ENCODE peak calls at places on chromosome 14, in five cellular contexts. U, H, A, J and M are unnamed samples.
A peak's percentile ranks its signal among the peaks of the same experiment; 100 is the strongest.

GRCh38 chr14:68164723-68165122 is 345.1 kb downstream of the RAD51B start:
- DNase-seq in U (peak; percentile 72), H (no peak), A (no peak), J (no peak), M (no peak)

GRCh38 chr14:89485264-89485663 is 68.2 kb upstream of the FOXN3 start:
- DNase-seq in U (no peak), H (no peak), A (no peak), J (no peak), M (no peak)

GRCh38 chr14:76509291-76509690 is 133.4 kb downstream of the ESRRB start:
- DNase-seq in U (no peak), H (no peak), A (no peak), J (no peak), M (no peak)

GRCh38 chr14:32509632-32510187 is 180.6 kb downstream of the AKAP6 start:
- DNase-seq in U (no peak), H (no peak), A (peak; percentile 99), J (no peak), M (no peak)

GRCh38 chr14:61710853-61711817 is 15.8 kb downstream of the HIF1A start:
- DNase-seq in U (peak; percentile 63), H (no peak), A (peak; percentile 40), J (no peak), M (no peak)

GRCh38 chr14:68172664-68173063 is 353.1 kb downstream of the RAD51B start:
- DNase-seq in U (peak; percentile 52), H (peak; percentile 31), A (no peak), J (no peak), M (no peak)

GRCh38 chr14:95730126-95730525 is 16.2 kb upstream of the TCL1A start:
- DNase-seq in U (no peak), H (no peak), A (no peak), J (no peak), M (no peak)

GRCh38 chr14:65628664-65629063 is 216.1 kb downstream of the FUT8 start:
- DNase-seq in U (no peak), H (no peak), A (no peak), J (no peak), M (no peak)

GRCh38 chr14:79583738-79584405 is 627.4 kb downstream of the DIO2 start:
- DNase-seq in U (no peak), H (no peak), A (peak; percentile 67), J (no peak), M (no peak)

GRCh38 chr14:103021817-103022668 is 35.3 kb downstream of the CDC42BPB start:
- DNase-seq in U (no peak), H (no peak), A (peak; percentile 27), J (no peak), M (no peak)

GRCh38 chr14:20986811-20987210 is 3.0 kb upstream of the METTL17 start:
- DNase-seq in U (peak; percentile 78), H (no peak), A (peak; percentile 95), J (no peak), M (no peak)

GRCh38 chr14:92451755-92452154 is 61.8 kb upstream of the RIN3 start:
- DNase-seq in U (no peak), H (no peak), A (no peak), J (no peak), M (no peak)

GRCh38 chr14:20427231-20428009 is 8.5 kb downstream of the KLHL33 start:
- DNase-seq in U (no peak), H (peak; percentile 73), A (peak; percentile 59), J (no peak), M (no peak)

GRCh38 chr14:67856806-67857205 is 37.2 kb downstream of the RAD51B start:
- DNase-seq in U (no peak), H (no peak), A (no peak), J (no peak), M (no peak)

GRCh38 chr14:33932526-33933292 is 18.2 kb downstream of the EGLN3 start:
- DNase-seq in U (no peak), H (no peak), A (peak; percentile 60), J (no peak), M (no peak)

GRCh38 chr14:33930464-33930863 is 20.4 kb downstream of the EGLN3 start:
- DNase-seq in U (no peak), H (no peak), A (no peak), J (no peak), M (no peak)

GRCh38 chr14:33932033-33932432 is 18.8 kb downstream of the EGLN3 start:
- DNase-seq in U (no peak), H (no peak), A (no peak), J (no peak), M (no peak)

GRCh38 chr14:33933386-33933934 is 17.4 kb downstream of the EGLN3 start:
- DNase-seq in U (no peak), H (no peak), A (peak; percentile 70), J (no peak), M (no peak)

GRCh38 chr14:33931439-33931838 is 19.4 kb downstream of the EGLN3 start:
- DNase-seq in U (peak; percentile 56), H (no peak), A (no peak), J (no peak), M (no peak)
- TF ChIP-seq CTCF in U (no peak), H (no peak), A (no peak), J (no peak), M (no peak)

GRCh38 chr14:105201156-105201927 is 20.2 kb upstream of the NUDT14 start:
- DNase-seq in U (no peak), H (no peak), A (no peak), J (no peak), M (no peak)

GRCh38 chr14:105199093-105199492 is 18.0 kb upstream of the NUDT14 start:
- DNase-seq in U (no peak), H (no peak), A (peak; percentile 44), J (no peak), M (no peak)

GRCh38 chr14:105198588-105198987 is 17.5 kb upstream of the NUDT14 start:
- DNase-seq in U (no peak), H (no peak), A (no peak), J (no peak), M (no peak)

GRCh38 chr14:105200641-105201040 is 19.5 kb upstream of the NUDT14 start:
- DNase-seq in U (no peak), H (no peak), A (no peak), J (no peak), M (no peak)

DNA sequence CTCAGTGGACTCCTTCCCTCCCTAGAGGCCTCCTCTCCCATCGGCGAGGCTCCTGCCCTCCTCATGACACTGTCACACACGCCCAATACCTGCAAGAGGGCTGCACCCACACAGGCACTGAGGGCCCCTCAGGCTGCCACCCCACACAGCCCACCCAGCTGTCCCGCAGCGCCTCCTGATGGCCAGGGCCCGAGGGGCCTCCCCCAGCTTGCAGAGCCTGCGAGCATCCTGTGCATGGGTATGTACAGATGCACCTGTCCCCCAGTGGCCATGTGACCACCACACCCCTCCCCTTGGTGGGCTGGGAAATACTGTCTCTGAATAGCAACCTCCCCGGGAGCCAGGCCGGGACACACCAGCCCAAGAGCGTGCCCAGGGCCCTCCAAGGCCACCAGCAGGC is 19.0 kb upstream of the NUDT14 start:
- DNase-seq in U (no peak), H (no peak), A (no peak), J (no peak), M (no peak)
- TF ChIP-seq CTCF in U (no peak), H (peak; percentile 15), A (no peak), J (no peak), M (no peak)

DNA sequence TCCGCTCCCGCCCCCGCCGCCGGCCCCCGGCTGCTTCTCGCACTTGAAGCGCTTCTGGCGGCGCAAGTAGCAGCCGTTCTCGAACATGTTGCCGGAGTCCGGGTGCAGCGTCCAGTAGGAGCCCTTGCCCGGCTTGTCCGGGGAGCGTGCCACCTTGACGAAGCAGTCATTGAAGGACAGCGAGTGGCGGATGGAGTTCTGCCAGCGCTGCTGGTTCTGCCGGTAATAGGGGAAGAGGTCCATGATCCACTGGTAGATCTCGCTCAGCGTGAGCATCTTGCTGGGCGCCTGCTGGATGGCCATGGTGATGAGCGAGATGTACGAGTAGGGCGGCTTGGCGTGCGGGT is 3.1 kb downstream of the FOXA1 start:
- DNase-seq in U (peak; percentile 52), H (no peak), A (no peak), J (no peak), M (no peak)
- TF ChIP-seq CTCF in U (peak; percentile 20), H (no peak), A (no peak), J (no peak), M (no peak)

DNA sequence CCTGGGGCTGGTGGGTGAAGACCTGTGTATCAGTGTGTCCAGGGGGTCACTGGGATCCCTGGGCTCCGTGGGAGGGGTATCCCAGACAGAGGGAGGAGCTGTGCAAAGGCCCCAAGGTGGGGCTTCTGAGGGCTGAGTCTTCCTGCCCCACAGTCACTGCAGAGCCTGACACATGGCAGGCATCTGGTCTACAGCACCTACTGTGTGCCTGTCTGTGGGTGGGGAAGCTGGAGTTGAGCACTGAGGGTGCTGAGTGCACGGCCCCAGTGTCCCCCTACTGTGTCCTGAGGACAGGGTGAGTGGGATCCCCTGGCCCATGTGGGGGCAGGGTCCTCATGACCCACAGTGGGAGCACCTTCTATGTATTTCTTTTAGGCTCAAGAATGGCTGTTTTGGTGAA is 56.1 kb downstream of the BEGAIN start:
- DNase-seq in U (no peak), H (no peak), A (no peak), J (no peak), M (peak; percentile 4)
- TF ChIP-seq CTCF in U (no peak), H (no peak), A (no peak), J (no peak), M (no peak)

DNA sequence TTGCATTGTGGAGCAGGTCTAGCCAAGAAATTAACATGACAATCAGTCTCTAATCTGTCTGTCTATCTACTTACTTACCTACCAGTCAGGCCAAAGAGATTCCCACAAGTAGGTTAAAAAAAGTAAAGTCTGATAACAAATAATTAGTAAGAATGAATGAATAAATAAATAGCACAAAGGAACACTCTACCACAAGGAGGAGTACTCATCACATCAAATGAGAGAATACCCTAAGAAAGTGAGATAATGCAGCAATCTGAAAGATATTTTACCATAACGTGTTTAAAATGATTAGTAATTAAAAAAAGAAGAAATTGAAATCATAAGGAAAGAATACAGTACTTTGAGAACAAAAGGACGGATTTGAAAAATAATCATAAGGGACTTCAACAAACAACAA is 187.2 kb downstream of the SYNE2 start:
- DNase-seq in U (no peak), H (no peak), A (peak; percentile 35), J (no peak), M (no peak)
- TF ChIP-seq CTCF in U (peak; percentile 74), H (no peak), A (peak; percentile 32), J (peak; percentile 15), M (no peak)

DNA sequence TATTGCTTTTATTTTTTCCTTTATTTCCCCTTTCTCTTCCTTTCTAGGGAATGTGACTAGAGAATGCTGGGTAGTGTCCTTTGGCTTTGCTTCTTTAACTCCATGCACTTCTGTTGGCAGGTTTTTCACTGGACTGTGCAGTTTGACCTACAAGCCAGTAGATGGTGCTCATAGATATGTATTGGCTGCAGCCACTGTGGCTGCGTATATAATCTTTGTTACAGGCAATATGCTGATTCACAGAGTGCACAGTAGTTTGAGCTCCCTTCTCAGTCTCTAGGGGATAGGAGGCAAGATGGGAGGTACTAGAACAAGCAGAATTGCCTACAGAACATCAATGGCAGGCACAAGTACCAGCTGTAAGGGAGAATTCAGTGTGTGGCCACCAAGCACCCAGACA is 503.5 kb downstream of the LRFN5 start:
- DNase-seq in U (no peak), H (peak; percentile 13), A (peak; percentile 70), J (no peak), M (no peak)
- TF ChIP-seq CTCF in U (peak; percentile 70), H (peak; percentile 30), A (peak; percentile 78), J (no peak), M (no peak)